ENCODE peak calls at places on chromosomes 3 and 15, in five cellular contexts. P is Kasumi-1, E is AG08396, V is posterior cingulate gyrus, N is heart right ventricle. X is an unnamed sample.

GRCh38 chr3:125240496-125240895 is 27.9 kb upstream of the SLC12A8 start:
- DNase-seq in N (no peak), V (no peak), E (no peak), P (no peak), X (no peak)

GRCh38 chr15:38217788-38218609 is 34.6 kb upstream of the SPRED1 start:
- DNase-seq in V (no peak), P (no peak), N (no peak), E (no peak), X (no peak)

GRCh38 chr3:193947636-193948035 is 188.3 kb upstream of the HES1 start:
- DNase-seq in V (no peak), P (no peak), N (no peak), E (no peak), X (no peak)

GRCh38 chr3:133991637-133992036 is 38.1 kb downstream of the SLCO2A1 start:
- DNase-seq in E (no peak), V (no peak), N (no peak), P (peak), X (no peak)

GRCh38 chr15:72342385-72342784 is 22.4 kb upstream of the CELF6 start:
- DNase-seq in P (peak), V (no peak), E (no peak), N (no peak), X (peak)

GRCh38 chr15:91214675-91215590 is 114.9 kb downstream of the SV2B start:
- DNase-seq in N (no peak), E (no peak), V (no peak), P (no peak), X (peak)

GRCh38 chr3:188947401-188947982 is 224.3 kb upstream of the TPRG1 start:
- DNase-seq in V (peak), N (peak), E (peak), P (no peak), X (peak)

GRCh38 chr15:53811530-53811929 is 52.1 kb upstream of the WDR72 start:
- DNase-seq in V (no peak), E (no peak), N (no peak), P (peak), X (peak)

GRCh38 chr3:193240850-193241706 is at the start of gene PLAAT1:
- DNase-seq in P (no peak), N (peak), V (peak), E (peak), X (peak)

GRCh38 chr3:81967362-81967761 is 205.9 kb upstream of the GBE1 start:
- DNase-seq in E (no peak), N (no peak), P (no peak), V (no peak), X (no peak)

GRCh38 chr3:19348929-19349564 is 200.7 kb downstream of the KCNH8 start:
- DNase-seq in V (no peak), E (peak), N (no peak), P (peak), X (peak)

GRCh38 chr3:155312781-155313180 is 19.3 kb upstream of the STRIT1 start:
- DNase-seq in N (no peak), P (no peak), V (no peak), E (no peak), X (no peak)

GRCh38 chr3:23368731-23369130 is 165.6 kb downstream of the UBE2E2 start:
- DNase-seq in V (no peak), E (no peak), N (no peak), P (no peak), X (no peak)

GRCh38 chr3:194121881-194122280 is 14.1 kb upstream of the HES1 start:
- DNase-seq in E (no peak), V (no peak), P (no peak), N (no peak), X (peak)

GRCh38 chr3:13111173-13111873 is 38.1 kb upstream of the IQSEC1 start:
- DNase-seq in E (no peak), P (no peak), N (no peak), V (peak), X (no peak)

GRCh38 chr15:41207687-41208448 is 22.7 kb downstream of the EXD1 start:
- DNase-seq in N (no peak), E (no peak), V (no peak), P (no peak), X (no peak)

GRCh38 chr3:775178-775885 is 317.5 kb upstream of the CNTN6 start:
- DNase-seq in E (no peak), V (no peak), N (no peak), P (no peak), X (no peak)

GRCh38 chr3:183108002-183108449 is 8.7 kb upstream of the MCCC1 start:
- DNase-seq in V (no peak), E (no peak), N (no peak), P (peak), X (no peak)

GRCh38 chr3:10550705-10551104 is 45.3 kb upstream of the ATP2B2 start:
- DNase-seq in V (peak), N (peak), P (no peak), E (no peak), X (no peak)

GRCh38 chr3:136334209-136334608 is 84.1 kb downstream of the PCCB start:
- DNase-seq in V (no peak), N (no peak), P (no peak), E (no peak), X (no peak)

GRCh38 chr3:53072653-53073552 is 27.0 kb upstream of the SFMBT1 start:
- DNase-seq in N (peak), P (peak), V (peak), E (peak), X (peak)

GRCh38 chr3:98986073-98986472 is 84.6 kb upstream of the DCBLD2 start:
- DNase-seq in N (no peak), V (no peak), P (no peak), E (peak), X (peak)

GRCh38 chr3:39113291-39113690 is 5.8 kb downstream of the TTC21A start:
- DNase-seq in V (peak), P (no peak), E (no peak), N (no peak), X (no peak)

GRCh38 chr3:78143000-78143399 is 1103.1 kb downstream of the ROBO2 start:
- DNase-seq in E (no peak), N (no peak), P (no peak), V (no peak), X (peak)

GRCh38 chr3:177811835-177812234 is 614.6 kb upstream of the TBL1XR1 start:
- DNase-seq in P (no peak), V (no peak), N (no peak), E (no peak), X (no peak)

GRCh38 chr15:92603743-92604470 is 51.7 kb downstream of the FAM174B start:
- DNase-seq in E (no peak), V (peak), N (no peak), P (no peak), X (no peak)

GRCh38 chr15:58313810-58314592 is 117.8 kb upstream of the LIPC start:
- DNase-seq in V (no peak), N (no peak), E (no peak), P (no peak), X (no peak)

GRCh38 chr3:84965141-84965540 is 6.4 kb downstream of the CADM2 start:
- DNase-seq in P (peak), N (no peak), V (peak), E (no peak), X (no peak)

GRCh38 chr3:46544771-46545503 is 21.2 kb downstream of the LRRC2 start:
- DNase-seq in V (no peak), P (no peak), N (no peak), E (no peak), X (no peak)

GRCh38 chr3:116077557-116077956 is 367.7 kb downstream of the LSAMP start:
- DNase-seq in E (no peak), N (no peak), P (no peak), V (no peak), X (no peak)

GRCh38 chr3:142117052-142117451 is 32.3 kb downstream of the TFDP2 start:
- DNase-seq in P (no peak), E (no peak), N (no peak), V (no peak), X (no peak)

GRCh38 chr3:64214697-64215018 is 10.6 kb downstream of the PRICKLE2 start:
- DNase-seq in N (peak), V (peak), E (no peak), P (no peak), X (no peak)

GRCh38 chr15:65130941-65131340 is 2.7 kb downstream of the PDCD7 start:
- DNase-seq in V (no peak), E (no peak), N (no peak), P (no peak), X (no peak)

GRCh38 chr15:39856357-39856756 is 63.7 kb downstream of the GPR176 start:
- DNase-seq in N (no peak), P (no peak), V (no peak), E (no peak), X (no peak)

GRCh38 chr3:66133050-66133757 is 87.6 kb upstream of the SLC25A26 start:
- DNase-seq in V (no peak), P (no peak), E (no peak), N (no peak), X (peak)